ENCODE peak calls at places on chromosomes 5 and 9, in ten cellular contexts. One of them, this sample, is unnamed.

GRCh38 chr9:87237337-87237736 is 260.3 kb upstream of the DAPK1 start:
- DNase-seq in occipital lobe: no peak
- DNase-seq in sigmoid colon: no peak
- DNase-seq in cardiac fibroblast: no peak
- DNase-seq in pons: no peak
- DNase-seq in mesendoderm: no peak
- DNase-seq in astrocyte of the cerebellum: no peak
- DNase-seq in amniotic stem cell: no peak
- DNase-seq in AG09309: no peak
- DNase-seq in A172: no peak
- DNase-seq in this sample: no peak

GRCh38 chr5:2686725-2687124 is 64.8 kb downstream of the IRX2 start:
- DNase-seq in AG09309: no peak
- DNase-seq in sigmoid colon: no peak
- DNase-seq in mesendoderm: peak; percentile 30
- DNase-seq in pons: no peak
- DNase-seq in A172: no peak
- DNase-seq in amniotic stem cell: no peak
- DNase-seq in occipital lobe: peak; percentile 25
- DNase-seq in astrocyte of the cerebellum: no peak
- DNase-seq in cardiac fibroblast: no peak
- DNase-seq in this sample: no peak

GRCh38 chr5:123681061-123681460 is 169.1 kb downstream of the CSNK1G3 start:
- DNase-seq in mesendoderm: no peak
- DNase-seq in AG09309: no peak
- DNase-seq in A172: no peak
- DNase-seq in amniotic stem cell: no peak
- DNase-seq in astrocyte of the cerebellum: peak; percentile 20
- DNase-seq in sigmoid colon: no peak
- DNase-seq in cardiac fibroblast: no peak
- DNase-seq in occipital lobe: no peak
- DNase-seq in pons: no peak
- DNase-seq in this sample: no peak

GRCh38 chr9:6575324-6575758 is 70.2 kb downstream of the GLDC start:
- DNase-seq in amniotic stem cell: no peak
- DNase-seq in cardiac fibroblast: no peak
- DNase-seq in mesendoderm: no peak
- DNase-seq in A172: no peak
- DNase-seq in pons: no peak
- DNase-seq in AG09309: no peak
- DNase-seq in astrocyte of the cerebellum: no peak
- DNase-seq in sigmoid colon: no peak
- DNase-seq in occipital lobe: no peak
- DNase-seq in this sample: no peak

GRCh38 chr9:124661184-124661755 is 109.8 kb downstream of the NR6A1 start:
- DNase-seq in cardiac fibroblast: no peak
- DNase-seq in occipital lobe: no peak
- DNase-seq in astrocyte of the cerebellum: no peak
- DNase-seq in sigmoid colon: no peak
- DNase-seq in A172: no peak
- DNase-seq in amniotic stem cell: no peak
- DNase-seq in mesendoderm: no peak
- DNase-seq in AG09309: no peak
- DNase-seq in pons: no peak
- DNase-seq in this sample: no peak

GRCh38 chr9:22029231-22029630 is 20.1 kb upstream of the CDKN2B start:
- DNase-seq in occipital lobe: no peak
- DNase-seq in sigmoid colon: no peak
- DNase-seq in AG09309: no peak
- DNase-seq in cardiac fibroblast: no peak
- DNase-seq in pons: no peak
- DNase-seq in A172: no peak
- DNase-seq in astrocyte of the cerebellum: no peak
- DNase-seq in amniotic stem cell: no peak
- DNase-seq in mesendoderm: no peak
- DNase-seq in this sample: no peak

GRCh38 chr5:68242743-68243142 is 27.2 kb downstream of the PIK3R1 start:
- DNase-seq in sigmoid colon: no peak
- DNase-seq in mesendoderm: no peak
- DNase-seq in occipital lobe: no peak
- DNase-seq in astrocyte of the cerebellum: peak; percentile 53
- DNase-seq in pons: no peak
- DNase-seq in cardiac fibroblast: peak; percentile 58
- DNase-seq in amniotic stem cell: no peak
- DNase-seq in AG09309: no peak
- DNase-seq in A172: peak; percentile 19
- DNase-seq in this sample: no peak

GRCh38 chr9:92727716-92728700 is 36.6 kb downstream of the BICD2 start:
- DNase-seq in cardiac fibroblast: no peak
- DNase-seq in pons: no peak
- DNase-seq in mesendoderm: no peak
- DNase-seq in astrocyte of the cerebellum: no peak
- DNase-seq in AG09309: no peak
- DNase-seq in amniotic stem cell: no peak
- DNase-seq in occipital lobe: no peak
- DNase-seq in A172: no peak
- DNase-seq in sigmoid colon: no peak
- DNase-seq in this sample: no peak

GRCh38 chr9:94800424-94801117 is 74.1 kb downstream of the AOPEP start:
- DNase-seq in pons: peak; percentile 83
- DNase-seq in occipital lobe: no peak
- DNase-seq in cardiac fibroblast: no peak
- DNase-seq in mesendoderm: no peak
- DNase-seq in AG09309: no peak
- DNase-seq in sigmoid colon: no peak
- DNase-seq in A172: no peak
- DNase-seq in amniotic stem cell: no peak
- DNase-seq in astrocyte of the cerebellum: no peak
- DNase-seq in this sample: no peak

GRCh38 chr9:106717686-106718085 is 145.3 kb upstream of the ZNF462 start:
- DNase-seq in sigmoid colon: no peak
- DNase-seq in mesendoderm: peak; percentile 75
- DNase-seq in amniotic stem cell: no peak
- DNase-seq in pons: no peak
- DNase-seq in cardiac fibroblast: peak; percentile 81
- DNase-seq in occipital lobe: no peak
- DNase-seq in A172: peak; percentile 61
- DNase-seq in astrocyte of the cerebellum: peak; percentile 62
- DNase-seq in AG09309: peak; percentile 10
- DNase-seq in this sample: no peak

GRCh38 chr9:75974006-75974766 is 83.7 kb downstream of the PCSK5 start:
- DNase-seq in cardiac fibroblast: peak; percentile 15
- DNase-seq in astrocyte of the cerebellum: no peak
- DNase-seq in amniotic stem cell: no peak
- DNase-seq in mesendoderm: peak; percentile 25
- DNase-seq in pons: no peak
- DNase-seq in occipital lobe: no peak
- DNase-seq in sigmoid colon: no peak
- DNase-seq in AG09309: peak; percentile 16
- DNase-seq in A172: no peak
- DNase-seq in this sample: no peak

GRCh38 chr9:4530375-4530774 is 40.1 kb downstream of the SLC1A1 start:
- DNase-seq in A172: peak; percentile 31
- DNase-seq in AG09309: no peak
- DNase-seq in mesendoderm: no peak
- DNase-seq in astrocyte of the cerebellum: no peak
- DNase-seq in pons: no peak
- DNase-seq in occipital lobe: no peak
- DNase-seq in cardiac fibroblast: peak; percentile 26
- DNase-seq in sigmoid colon: no peak
- DNase-seq in amniotic stem cell: no peak
- DNase-seq in this sample: no peak

GRCh38 chr5:140113180-140113698 is 670 bp upstream of the PURA start:
- DNase-seq in sigmoid colon: peak; percentile 72
- DNase-seq in cardiac fibroblast: no peak
- DNase-seq in mesendoderm: peak; percentile 52
- DNase-seq in A172: no peak
- DNase-seq in astrocyte of the cerebellum: no peak
- DNase-seq in amniotic stem cell: no peak
- DNase-seq in AG09309: no peak
- DNase-seq in pons: no peak
- DNase-seq in occipital lobe: no peak
- DNase-seq in this sample: no peak

GRCh38 chr9:113596616-113597320 is 133.2 kb downstream of the RGS3 start:
- DNase-seq in AG09309: no peak
- DNase-seq in mesendoderm: no peak
- DNase-seq in occipital lobe: no peak
- DNase-seq in A172: no peak
- DNase-seq in pons: no peak
- DNase-seq in astrocyte of the cerebellum: no peak
- DNase-seq in sigmoid colon: peak; percentile 61
- DNase-seq in cardiac fibroblast: no peak
- DNase-seq in amniotic stem cell: no peak
- DNase-seq in this sample: no peak